ENCODE peak calls at places on chromosomes 4 and X, in ten cellular contexts. One of them, this sample, is unnamed.

GRCh38 chrX:46587158-46587557 is 13.6 kb downstream of the CHST7 start:
- DNase-seq in activated CD8-positive, alpha-beta memory T cell treated with anti-CD3 and anti-CD28 coated beads for 4 hours: no peak
- DNase-seq in GM12865: peak
- DNase-seq in Right ventricle myocardium inferior: no peak
- DNase-seq in HS-5: no peak
- DNase-seq in GM20000: peak
- DNase-seq in fibroblast of the aortic adventitia: peak
- DNase-seq in fibroblast of lung: peak
- DNase-seq in NCI-H1092: no peak
- DNase-seq in ELR: peak
- DNase-seq in this sample: peak

GRCh38 chr4:182890202-182890601 is 27.0 kb downstream of the DCTD start:
- DNase-seq in activated CD8-positive, alpha-beta memory T cell treated with anti-CD3 and anti-CD28 coated beads for 4 hours: no peak
- DNase-seq in GM12865: no peak
- DNase-seq in Right ventricle myocardium inferior: peak
- DNase-seq in HS-5: no peak
- DNase-seq in GM20000: no peak
- DNase-seq in fibroblast of the aortic adventitia: no peak
- DNase-seq in fibroblast of lung: no peak
- DNase-seq in NCI-H1092: no peak
- DNase-seq in ELR: no peak
- DNase-seq in this sample: no peak

GRCh38 chr4:118284169-118284568 is 68.6 kb downstream of the PRSS12 start:
- DNase-seq in activated CD8-positive, alpha-beta memory T cell treated with anti-CD3 and anti-CD28 coated beads for 4 hours: no peak
- DNase-seq in GM12865: peak
- DNase-seq in Right ventricle myocardium inferior: no peak
- DNase-seq in HS-5: no peak
- DNase-seq in GM20000: no peak
- DNase-seq in fibroblast of the aortic adventitia: no peak
- DNase-seq in fibroblast of lung: no peak
- DNase-seq in NCI-H1092: no peak
- DNase-seq in ELR: no peak
- DNase-seq in this sample: no peak

GRCh38 chr4:104815593-104816156 is 321.0 kb upstream of the CXXC4 start:
- DNase-seq in activated CD8-positive, alpha-beta memory T cell treated with anti-CD3 and anti-CD28 coated beads for 4 hours: no peak
- DNase-seq in GM12865: peak
- DNase-seq in Right ventricle myocardium inferior: no peak
- DNase-seq in HS-5: no peak
- DNase-seq in GM20000: no peak
- DNase-seq in fibroblast of the aortic adventitia: no peak
- DNase-seq in fibroblast of lung: peak
- DNase-seq in NCI-H1092: no peak
- DNase-seq in ELR: no peak
- DNase-seq in this sample: no peak

GRCh38 chr4:150578745-150579470 is 3.0 kb upstream of the MAB21L2 start:
- DNase-seq in activated CD8-positive, alpha-beta memory T cell treated with anti-CD3 and anti-CD28 coated beads for 4 hours: no peak
- DNase-seq in GM12865: no peak
- DNase-seq in Right ventricle myocardium inferior: no peak
- DNase-seq in HS-5: no peak
- DNase-seq in GM20000: peak
- DNase-seq in fibroblast of the aortic adventitia: no peak
- DNase-seq in fibroblast of lung: peak
- DNase-seq in NCI-H1092: no peak
- DNase-seq in ELR: no peak
- DNase-seq in this sample: no peak

GRCh38 chr4:54091637-54092404 is 8.1 kb upstream of the GSX2 start:
- DNase-seq in activated CD8-positive, alpha-beta memory T cell treated with anti-CD3 and anti-CD28 coated beads for 4 hours: peak
- DNase-seq in GM12865: peak
- DNase-seq in Right ventricle myocardium inferior: peak
- DNase-seq in HS-5: no peak
- DNase-seq in GM20000: peak
- DNase-seq in fibroblast of the aortic adventitia: peak
- DNase-seq in fibroblast of lung: peak
- DNase-seq in NCI-H1092: peak
- DNase-seq in ELR: peak
- DNase-seq in this sample: peak

GRCh38 chr4:8761824-8762205 is 109.8 kb downstream of the HMX1 start:
- DNase-seq in activated CD8-positive, alpha-beta memory T cell treated with anti-CD3 and anti-CD28 coated beads for 4 hours: no peak
- DNase-seq in GM12865: no peak
- DNase-seq in Right ventricle myocardium inferior: peak
- DNase-seq in HS-5: no peak
- DNase-seq in GM20000: no peak
- DNase-seq in fibroblast of the aortic adventitia: no peak
- DNase-seq in fibroblast of lung: no peak
- DNase-seq in NCI-H1092: no peak
- DNase-seq in ELR: no peak
- DNase-seq in this sample: no peak

GRCh38 chr4:3045500-3045850 is 28.9 kb downstream of the HTT-AS start:
- DNase-seq in activated CD8-positive, alpha-beta memory T cell treated with anti-CD3 and anti-CD28 coated beads for 4 hours: peak
- DNase-seq in GM12865: peak
- DNase-seq in Right ventricle myocardium inferior: peak
- DNase-seq in HS-5: no peak
- DNase-seq in GM20000: peak
- DNase-seq in fibroblast of the aortic adventitia: peak
- DNase-seq in fibroblast of lung: peak
- DNase-seq in NCI-H1092: no peak
- DNase-seq in ELR: peak
- DNase-seq in this sample: no peak

GRCh38 chr4:187618701-187619278 is 376.8 kb upstream of the ZFP42 start:
- DNase-seq in activated CD8-positive, alpha-beta memory T cell treated with anti-CD3 and anti-CD28 coated beads for 4 hours: no peak
- DNase-seq in GM12865: no peak
- DNase-seq in Right ventricle myocardium inferior: no peak
- DNase-seq in HS-5: no peak
- DNase-seq in GM20000: no peak
- DNase-seq in fibroblast of the aortic adventitia: no peak
- DNase-seq in fibroblast of lung: peak
- DNase-seq in NCI-H1092: no peak
- DNase-seq in ELR: peak
- DNase-seq in this sample: no peak

GRCh38 chrX:21490341-21490740 is 116.1 kb downstream of the CNKSR2 start:
- DNase-seq in activated CD8-positive, alpha-beta memory T cell treated with anti-CD3 and anti-CD28 coated beads for 4 hours: no peak
- DNase-seq in GM12865: no peak
- DNase-seq in Right ventricle myocardium inferior: no peak
- DNase-seq in HS-5: no peak
- DNase-seq in GM20000: no peak
- DNase-seq in fibroblast of the aortic adventitia: no peak
- DNase-seq in fibroblast of lung: peak
- DNase-seq in NCI-H1092: peak
- DNase-seq in ELR: no peak
- DNase-seq in this sample: no peak

GRCh38 chrX:22577181-22577580 is 304.5 kb downstream of the CBLL2 start:
- DNase-seq in activated CD8-positive, alpha-beta memory T cell treated with anti-CD3 and anti-CD28 coated beads for 4 hours: no peak
- DNase-seq in GM12865: no peak
- DNase-seq in Right ventricle myocardium inferior: no peak
- DNase-seq in HS-5: peak
- DNase-seq in GM20000: no peak
- DNase-seq in fibroblast of the aortic adventitia: peak
- DNase-seq in fibroblast of lung: peak
- DNase-seq in NCI-H1092: no peak
- DNase-seq in ELR: peak
- DNase-seq in this sample: no peak

GRCh38 chrX:118315529-118315928 is 30.4 kb upstream of the WDR44 start:
- DNase-seq in activated CD8-positive, alpha-beta memory T cell treated with anti-CD3 and anti-CD28 coated beads for 4 hours: no peak
- DNase-seq in GM12865: no peak
- DNase-seq in Right ventricle myocardium inferior: no peak
- DNase-seq in HS-5: no peak
- DNase-seq in GM20000: no peak
- DNase-seq in fibroblast of the aortic adventitia: no peak
- DNase-seq in fibroblast of lung: no peak
- DNase-seq in NCI-H1092: no peak
- DNase-seq in ELR: no peak
- DNase-seq in this sample: no peak

GRCh38 chrX:48493890-48494364 is 14.9 kb upstream of the PORCN start:
- DNase-seq in activated CD8-positive, alpha-beta memory T cell treated with anti-CD3 and anti-CD28 coated beads for 4 hours: no peak
- DNase-seq in GM12865: no peak
- DNase-seq in Right ventricle myocardium inferior: no peak
- DNase-seq in HS-5: no peak
- DNase-seq in GM20000: no peak
- DNase-seq in fibroblast of the aortic adventitia: peak
- DNase-seq in fibroblast of lung: peak
- DNase-seq in NCI-H1092: peak
- DNase-seq in ELR: peak
- DNase-seq in this sample: no peak

GRCh38 chr4:165481458-165481857 is 102.7 kb downstream of the CPE start:
- DNase-seq in activated CD8-positive, alpha-beta memory T cell treated with anti-CD3 and anti-CD28 coated beads for 4 hours: no peak
- DNase-seq in GM12865: no peak
- DNase-seq in Right ventricle myocardium inferior: no peak
- DNase-seq in HS-5: no peak
- DNase-seq in GM20000: no peak
- DNase-seq in fibroblast of the aortic adventitia: peak
- DNase-seq in fibroblast of lung: peak
- DNase-seq in NCI-H1092: no peak
- DNase-seq in ELR: no peak
- DNase-seq in this sample: no peak

GRCh38 chrX:124342174-124342867 is 4.0 kb upstream of the SH2D1A start:
- DNase-seq in activated CD8-positive, alpha-beta memory T cell treated with anti-CD3 and anti-CD28 coated beads for 4 hours: no peak
- DNase-seq in GM12865: peak
- DNase-seq in Right ventricle myocardium inferior: no peak
- DNase-seq in HS-5: no peak
- DNase-seq in GM20000: no peak
- DNase-seq in fibroblast of the aortic adventitia: no peak
- DNase-seq in fibroblast of lung: no peak
- DNase-seq in NCI-H1092: no peak
- DNase-seq in ELR: no peak
- DNase-seq in this sample: no peak

GRCh38 chr4:7034262-7035081 is 8.7 kb upstream of the TADA2B start:
- DNase-seq in activated CD8-positive, alpha-beta memory T cell treated with anti-CD3 and anti-CD28 coated beads for 4 hours: no peak
- DNase-seq in GM12865: no peak
- DNase-seq in Right ventricle myocardium inferior: no peak
- DNase-seq in HS-5: no peak
- DNase-seq in GM20000: no peak
- DNase-seq in fibroblast of the aortic adventitia: peak
- DNase-seq in fibroblast of lung: peak
- DNase-seq in NCI-H1092: peak
- DNase-seq in ELR: peak
- DNase-seq in this sample: no peak

GRCh38 chrX:38879631-38880220 is 78.5 kb downstream of the MID1IP1 start:
- DNase-seq in activated CD8-positive, alpha-beta memory T cell treated with anti-CD3 and anti-CD28 coated beads for 4 hours: no peak
- DNase-seq in GM12865: peak
- DNase-seq in Right ventricle myocardium inferior: peak
- DNase-seq in HS-5: no peak
- DNase-seq in GM20000: peak
- DNase-seq in fibroblast of the aortic adventitia: no peak
- DNase-seq in fibroblast of lung: no peak
- DNase-seq in NCI-H1092: peak
- DNase-seq in ELR: no peak
- DNase-seq in this sample: no peak

GRCh38 chr4:68651932-68652331 is 18.5 kb downstream of the UGT2B15 start:
- DNase-seq in activated CD8-positive, alpha-beta memory T cell treated with anti-CD3 and anti-CD28 coated beads for 4 hours: no peak
- DNase-seq in GM12865: no peak
- DNase-seq in Right ventricle myocardium inferior: no peak
- DNase-seq in HS-5: no peak
- DNase-seq in GM20000: no peak
- DNase-seq in fibroblast of the aortic adventitia: no peak
- DNase-seq in fibroblast of lung: no peak
- DNase-seq in NCI-H1092: no peak
- DNase-seq in ELR: no peak
- DNase-seq in this sample: no peak

GRCh38 chr4:73690051-73690744 is 50.2 kb upstream of the CXCL8 start:
- DNase-seq in activated CD8-positive, alpha-beta memory T cell treated with anti-CD3 and anti-CD28 coated beads for 4 hours: no peak
- DNase-seq in GM12865: no peak
- DNase-seq in Right ventricle myocardium inferior: no peak
- DNase-seq in HS-5: no peak
- DNase-seq in GM20000: no peak
- DNase-seq in fibroblast of the aortic adventitia: peak
- DNase-seq in fibroblast of lung: peak
- DNase-seq in NCI-H1092: no peak
- DNase-seq in ELR: peak
- DNase-seq in this sample: no peak

GRCh38 chr4:107893171-107894137 is 37.9 kb upstream of the CYP2U1 start:
- DNase-seq in activated CD8-positive, alpha-beta memory T cell treated with anti-CD3 and anti-CD28 coated beads for 4 hours: no peak
- DNase-seq in GM12865: no peak
- DNase-seq in Right ventricle myocardium inferior: no peak
- DNase-seq in HS-5: no peak
- DNase-seq in GM20000: no peak
- DNase-seq in fibroblast of the aortic adventitia: peak
- DNase-seq in fibroblast of lung: no peak
- DNase-seq in NCI-H1092: no peak
- DNase-seq in ELR: no peak
- DNase-seq in this sample: no peak

GRCh38 chr4:141155586-141155985 is 22.3 kb upstream of the RNF150 start:
- DNase-seq in activated CD8-positive, alpha-beta memory T cell treated with anti-CD3 and anti-CD28 coated beads for 4 hours: no peak
- DNase-seq in GM12865: no peak
- DNase-seq in Right ventricle myocardium inferior: no peak
- DNase-seq in HS-5: no peak
- DNase-seq in GM20000: no peak
- DNase-seq in fibroblast of the aortic adventitia: peak
- DNase-seq in fibroblast of lung: peak
- DNase-seq in NCI-H1092: no peak
- DNase-seq in ELR: no peak
- DNase-seq in this sample: no peak

GRCh38 chr4:101948055-101948454 is 157.5 kb downstream of the BANK1 start:
- DNase-seq in activated CD8-positive, alpha-beta memory T cell treated with anti-CD3 and anti-CD28 coated beads for 4 hours: no peak
- DNase-seq in GM12865: no peak
- DNase-seq in Right ventricle myocardium inferior: no peak
- DNase-seq in HS-5: no peak
- DNase-seq in GM20000: no peak
- DNase-seq in fibroblast of the aortic adventitia: no peak
- DNase-seq in fibroblast of lung: no peak
- DNase-seq in NCI-H1092: no peak
- DNase-seq in ELR: no peak
- DNase-seq in this sample: no peak

GRCh38 chr4:173370130-173370476 is 651 bp upstream of the SAP30 start:
- DNase-seq in activated CD8-positive, alpha-beta memory T cell treated with anti-CD3 and anti-CD28 coated beads for 4 hours: peak
- DNase-seq in GM12865: peak
- DNase-seq in Right ventricle myocardium inferior: peak
- DNase-seq in HS-5: no peak
- DNase-seq in GM20000: peak
- DNase-seq in fibroblast of the aortic adventitia: no peak
- DNase-seq in fibroblast of lung: no peak
- DNase-seq in NCI-H1092: no peak
- DNase-seq in ELR: no peak
- DNase-seq in this sample: peak

GRCh38 chrX:149568701-149569296 is 18.5 kb downstream of the MAGEA9B start:
- DNase-seq in activated CD8-positive, alpha-beta memory T cell treated with anti-CD3 and anti-CD28 coated beads for 4 hours: no peak
- DNase-seq in GM12865: no peak
- DNase-seq in Right ventricle myocardium inferior: no peak
- DNase-seq in HS-5: no peak
- DNase-seq in GM20000: no peak
- DNase-seq in fibroblast of the aortic adventitia: no peak
- DNase-seq in fibroblast of lung: no peak
- DNase-seq in NCI-H1092: no peak
- DNase-seq in ELR: no peak
- DNase-seq in this sample: no peak

GRCh38 chr4:77385124-77385969 is 220.3 kb upstream of the CXCL13 start:
- DNase-seq in activated CD8-positive, alpha-beta memory T cell treated with anti-CD3 and anti-CD28 coated beads for 4 hours: no peak
- DNase-seq in GM12865: peak
- DNase-seq in Right ventricle myocardium inferior: no peak
- DNase-seq in HS-5: peak
- DNase-seq in GM20000: peak
- DNase-seq in fibroblast of the aortic adventitia: peak
- DNase-seq in fibroblast of lung: peak
- DNase-seq in NCI-H1092: peak
- DNase-seq in ELR: peak
- DNase-seq in this sample: peak

GRCh38 chr4:173507471-173508385 is 22.3 kb downstream of the HAND2 start:
- DNase-seq in activated CD8-positive, alpha-beta memory T cell treated with anti-CD3 and anti-CD28 coated beads for 4 hours: no peak
- DNase-seq in GM12865: no peak
- DNase-seq in Right ventricle myocardium inferior: no peak
- DNase-seq in HS-5: no peak
- DNase-seq in GM20000: no peak
- DNase-seq in fibroblast of the aortic adventitia: no peak
- DNase-seq in fibroblast of lung: no peak
- DNase-seq in NCI-H1092: no peak
- DNase-seq in ELR: no peak
- DNase-seq in this sample: peak

GRCh38 chr4:8245879-8246833 is 23.4 kb upstream of the HTRA3 start:
- DNase-seq in activated CD8-positive, alpha-beta memory T cell treated with anti-CD3 and anti-CD28 coated beads for 4 hours: no peak
- DNase-seq in GM12865: no peak
- DNase-seq in Right ventricle myocardium inferior: peak
- DNase-seq in HS-5: no peak
- DNase-seq in GM20000: no peak
- DNase-seq in fibroblast of the aortic adventitia: no peak
- DNase-seq in fibroblast of lung: no peak
- DNase-seq in NCI-H1092: no peak
- DNase-seq in ELR: no peak
- DNase-seq in this sample: no peak

GRCh38 chr4:90099795-90100194 is 27.4 kb upstream of the CCSER1 start:
- DNase-seq in activated CD8-positive, alpha-beta memory T cell treated with anti-CD3 and anti-CD28 coated beads for 4 hours: no peak
- DNase-seq in GM12865: no peak
- DNase-seq in Right ventricle myocardium inferior: no peak
- DNase-seq in HS-5: peak
- DNase-seq in GM20000: no peak
- DNase-seq in fibroblast of the aortic adventitia: no peak
- DNase-seq in fibroblast of lung: peak
- DNase-seq in NCI-H1092: no peak
- DNase-seq in ELR: no peak
- DNase-seq in this sample: no peak

This sample was measured in GM13977.